ENCODE peak calls at places on chromosomes 11 and 22, in ten cellular contexts. N, S, G, P, Y, H, Z, A, T and I are unnamed samples.

GRCh38 chr11:12678092-12678491 is 3.9 kb downstream of the TEAD1 start:
- DNase-seq in N (no peak), S (no peak), G (no peak), P (no peak), Y (no peak), H (no peak), Z (no peak), A (no peak), T (no peak), I (no peak)

GRCh38 chr11:97743205-97743742 is 1277.5 kb upstream of the CNTN5 start:
- DNase-seq in N (no peak), S (no peak), G (no peak), P (no peak), Y (no peak), H (no peak), Z (no peak), A (no peak), T (no peak), I (no peak)

GRCh38 chr11:100970273-100971164 is 159.1 kb downstream of the PGR start:
- DNase-seq in N (no peak), S (no peak), G (no peak), P (no peak), Y (no peak), H (no peak), Z (no peak), A (no peak), T (no peak), I (no peak)

GRCh38 chr22:46908641-46909107 is 146.2 kb downstream of the TBC1D22A start:
- DNase-seq in N (no peak), S (no peak), G (no peak), P (no peak), Y (no peak), H (no peak), Z (no peak), A (no peak), T (no peak), I (no peak)

GRCh38 chr11:10528121-10528520 is 12.9 kb downstream of the RNF141 start:
- DNase-seq in N (no peak), S (no peak), G (no peak), P (no peak), Y (no peak), H (no peak), Z (no peak), A (no peak), T (no peak), I (no peak)

GRCh38 chr11:112516261-112516660 is 255.6 kb upstream of the PLET1 start:
- DNase-seq in N (no peak), S (no peak), G (no peak), P (no peak), Y (no peak), H (no peak), Z (no peak), A (no peak), T (no peak), I (no peak)

GRCh38 chr11:129691154-129691553 is 124.5 kb upstream of the TMEM45B start:
- DNase-seq in N (no peak), S (no peak), G (no peak), P (no peak), Y (no peak), H (no peak), Z (no peak), A (no peak), T (no peak), I (no peak)

GRCh38 chr11:16587670-16588069 is 150.8 kb upstream of the C11orf58 start:
- DNase-seq in N (no peak), S (peak; percentile 73), G (peak; percentile 66), P (no peak), Y (no peak), H (no peak), Z (peak; percentile 17), A (no peak), T (no peak), I (no peak)

GRCh38 chr11:62456630-62457029 is 37.8 kb downstream of the SCGB1A1 start:
- DNase-seq in N (no peak), S (no peak), G (no peak), P (no peak), Y (peak; percentile 49), H (no peak), Z (no peak), A (no peak), T (no peak), I (no peak)

GRCh38 chr11:128725630-128726461 is 32.0 kb downstream of the FLI1 start:
- DNase-seq in N (no peak), S (no peak), G (no peak), P (no peak), Y (no peak), H (no peak), Z (no peak), A (no peak), T (no peak), I (no peak)

GRCh38 chr11:65833297-65834030 is at the start of gene SNX32:
- DNase-seq in N (peak; percentile 95), S (peak; percentile 97), G (peak; percentile 95), P (peak; percentile 96), Y (peak; percentile 94), H (peak; percentile 97), Z (peak; percentile 94), A (peak; percentile 96), T (peak; percentile 82), I (peak; percentile 98)

GRCh38 chr11:72721689-72722049 is 30.5 kb downstream of the ARAP1 start:
- DNase-seq in N (no peak), S (peak; percentile 64), G (no peak), P (no peak), Y (no peak), H (peak; percentile 42), Z (peak; percentile 45), A (peak; percentile 46), T (no peak), I (peak; percentile 71)

GRCh38 chr11:12716816-12717215 is 42.6 kb downstream of the TEAD1 start:
- DNase-seq in N (no peak), S (no peak), G (no peak), P (no peak), Y (no peak), H (no peak), Z (no peak), A (no peak), T (no peak), I (no peak)

GRCh38 chr11:111364503-111364902 is 14.6 kb downstream of the POU2AF1 start:
- DNase-seq in N (no peak), S (no peak), G (no peak), P (no peak), Y (no peak), H (no peak), Z (no peak), A (no peak), T (no peak), I (no peak)

GRCh38 chr11:111362887-111363411 is 16.1 kb downstream of the POU2AF1 start:
- DNase-seq in N (no peak), S (no peak), G (no peak), P (no peak), Y (no peak), H (no peak), Z (peak; percentile 96), A (no peak), T (no peak), I (peak; percentile 56)

GRCh38 chr11:111365722-111366559 is 13.1 kb downstream of the POU2AF1 start:
- DNase-seq in N (no peak), S (no peak), G (no peak), P (no peak), Y (no peak), H (no peak), Z (no peak), A (no peak), T (no peak), I (no peak)

GRCh38 chr11:111361874-111362273 is 17.2 kb downstream of the POU2AF1 start:
- DNase-seq in N (no peak), S (no peak), G (no peak), P (no peak), Y (no peak), H (no peak), Z (peak; percentile 76), A (no peak), T (peak; percentile 38), I (peak; percentile 59)

GRCh38 chr11:111363985-111364384 is 15.1 kb downstream of the POU2AF1 start:
- DNase-seq in N (no peak), S (no peak), G (no peak), P (no peak), Y (no peak), H (no peak), Z (no peak), A (no peak), T (no peak), I (no peak)
- TF ChIP-seq CTCF in N (no peak), S (no peak), G (no peak), P (no peak), Y (no peak), H (no peak), Z (no peak), A (no peak), T (no peak), I (no peak)

GRCh38 chr22:31080164-31080847 is 812 bp upstream of the SMTN start:
- DNase-seq in N (no peak), S (no peak), G (no peak), P (no peak), Y (no peak), H (no peak), Z (no peak), A (no peak), T (no peak), I (no peak)
- H3K4me1 ChIP-seq in N (peaks cover 24% of the 10 kb centered on the region), S (peaks cover 27% of the 10 kb centered on the region), G (peaks cover 41% of the 10 kb centered on the region), P (peaks cover 59% of the 10 kb centered on the region), Y (no peaks in the 10 kb centered on the region), H (peaks cover 65% of the 10 kb centered on the region), Z (peaks cover 62% of the 10 kb centered on the region), A (peaks cover 15% of the 10 kb centered on the region), T (peaks cover 26% of the 10 kb centered on the region), I (peaks cover 46% of the 10 kb centered on the region)

GRCh38 chr11:110850846-110851245 is 138.6 kb upstream of the ARHGAP20 start:
- DNase-seq in N (no peak), S (no peak), G (no peak), P (no peak), Y (no peak), H (no peak), Z (no peak), A (no peak), T (no peak), I (no peak)
- TF ChIP-seq CTCF in N (no peak), S (no peak), G (no peak), P (no peak), Y (no peak), H (no peak), Z (no peak), A (no peak), T (no peak), I (no peak)

DNA sequence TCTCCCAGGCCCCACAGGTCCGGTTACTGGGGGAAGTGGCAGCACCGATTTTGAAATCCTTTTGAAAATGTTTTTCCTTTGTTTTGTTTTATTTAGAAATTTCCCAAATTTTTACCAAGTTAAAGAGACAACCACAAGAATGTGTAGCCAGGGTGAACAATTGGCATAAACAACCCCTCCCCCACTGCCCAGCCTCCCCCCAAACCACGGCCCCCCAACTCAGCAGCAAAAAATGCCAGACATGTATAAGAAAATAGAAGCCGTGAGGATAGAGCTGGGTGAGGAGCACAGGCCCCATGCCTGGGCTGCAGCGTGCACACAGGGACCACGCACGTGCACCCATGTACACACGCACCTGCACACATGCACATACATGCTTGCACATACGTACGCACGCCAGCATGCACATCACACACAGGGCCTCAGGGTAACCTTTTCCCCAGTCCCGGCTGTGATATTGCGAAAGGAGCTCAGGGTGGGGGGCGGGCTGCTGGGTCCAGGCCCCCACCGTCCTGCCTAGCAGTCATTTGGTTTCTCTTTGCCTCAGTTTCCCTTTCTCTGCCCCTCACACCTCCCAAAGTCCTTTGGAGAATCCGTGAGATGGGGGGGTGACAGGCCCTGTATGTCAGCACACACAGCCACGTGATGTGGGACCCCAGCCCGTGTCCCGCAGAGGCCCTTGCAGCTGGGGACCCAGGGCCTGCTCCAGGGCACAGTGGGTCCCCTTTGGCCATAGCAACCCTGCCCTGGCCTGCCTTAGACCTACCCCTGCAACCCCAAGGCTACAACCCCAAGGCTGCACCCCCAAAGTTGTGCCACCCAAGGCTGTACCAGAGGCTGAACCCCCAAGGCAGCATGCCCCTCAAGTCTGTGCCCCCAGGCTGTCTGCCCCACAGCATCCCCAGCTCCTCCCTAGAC is 42.9 kb downstream of the IGF2 start:
- DNase-seq in N (no peak), S (peak; percentile 39), G (no peak), P (peak; percentile 54), Y (no peak), H (no peak), Z (no peak), A (peak; percentile 16), T (no peak), I (no peak)
- H3K4me1 ChIP-seq in N (peaks cover 14% of the 10 kb centered on the region), S (peaks cover 29% of the 10 kb centered on the region), G (peaks cover 52% of the 10 kb centered on the region), P (peaks cover 72% of the 10 kb centered on the region), Y (no peaks in the 10 kb centered on the region), H (peaks cover 77% of the 10 kb centered on the region), Z (peaks cover 61% of the 10 kb centered on the region), A (peaks cover 20% of the 10 kb centered on the region), T (peaks cover 39% of the 10 kb centered on the region), I (no peaks in the 10 kb centered on the region)